ENCODE peak calls at places on chromosomes 4 and X, in ten cellular contexts. K is GM13976, G is endodermal cell, Q is HEK293T, E is NCI-H1417, X is T-helper 9 cell, O is astrocyte of the spinal cord, Y is Right ventricle myocardium superior, H is osteocyte, D is activated gamma-delta T cell treated with Interleukin-2 at 50 U/mL for 16 hours. S is an unnamed sample.

GRCh38 chr4:143391895-143392294 is 55.2 kb downstream of the GAB1 start:
- DNase-seq in K (no peak), G (no peak), Q (no peak), E (no peak), X (no peak), O (peak; percentile 26), Y (no peak), H (no peak), D (no peak), S (no peak)

GRCh38 chr4:85825937-85826678 is 351.2 kb downstream of the ARHGAP24 start:
- DNase-seq in K (no peak), G (peak; percentile 71), Q (peak; percentile 51), E (peak; percentile 16), X (no peak), O (peak; percentile 66), Y (no peak), H (no peak), D (no peak), S (peak; percentile 16)

GRCh38 chr4:27050731-27051130 is 190.1 kb downstream of the STIM2 start:
- DNase-seq in K (no peak), G (peak; percentile 31), Q (no peak), E (no peak), X (no peak), O (no peak), Y (no peak), H (peak; percentile 19), D (no peak), S (no peak)

GRCh38 chrX:148867596-148867995 is 367.2 kb downstream of the AFF2 start:
- DNase-seq in K (no peak), G (no peak), Q (no peak), E (no peak), X (no peak), O (no peak), Y (no peak), H (no peak), D (no peak), S (no peak)

GRCh38 chr4:140556372-140557085 is 12.2 kb downstream of the UCP1 start:
- DNase-seq in K (peak; percentile 61), G (no peak), Q (no peak), E (no peak), X (no peak), O (no peak), Y (no peak), H (no peak), D (no peak), S (no peak)

GRCh38 chrX:98731821-98732220 is 1678.3 kb downstream of the PCDH19 start:
- DNase-seq in K (no peak), G (no peak), Q (no peak), E (no peak), X (no peak), O (no peak), Y (no peak), H (no peak), D (no peak), S (no peak)

GRCh38 chr4:2742081-2742822 is 13.9 kb downstream of the TNIP2 start:
- DNase-seq in K (no peak), G (no peak), Q (no peak), E (no peak), X (no peak), O (no peak), Y (no peak), H (no peak), D (no peak), S (no peak)

GRCh38 chr4:67575232-67575888 is 16.8 kb downstream of the STAP1 start:
- DNase-seq in K (peak; percentile 46), G (no peak), Q (peak; percentile 27), E (no peak), X (no peak), O (no peak), Y (no peak), H (no peak), D (no peak), S (peak; percentile 23)

GRCh38 chr4:98470831-98471230 is 187.6 kb downstream of the TSPAN5 start:
- DNase-seq in K (no peak), G (no peak), Q (no peak), E (no peak), X (no peak), O (peak; percentile 94), Y (no peak), H (no peak), D (no peak), S (no peak)

GRCh38 chrX:56231706-56232105 is 450 bp upstream of the KLF8 start:
- DNase-seq in K (no peak), G (peak; percentile 70), Q (no peak), E (no peak), X (no peak), O (no peak), Y (no peak), H (no peak), D (no peak), S (no peak)

GRCh38 chr4:121668368-121669162 is 28.2 kb downstream of the ANXA5 start:
- DNase-seq in K (no peak), G (no peak), Q (no peak), E (no peak), X (no peak), O (peak; percentile 98), Y (no peak), H (no peak), D (no peak), S (no peak)

GRCh38 chr4:6469144-6469543 is 3.3 kb downstream of the PPP2R2C start:
- DNase-seq in K (peak; percentile 6), G (peak; percentile 17), Q (no peak), E (no peak), X (no peak), O (no peak), Y (no peak), H (peak; percentile 21), D (no peak), S (no peak)

GRCh38 chr4:29081230-29081955 is 1638.8 kb upstream of the PCDH7 start:
- DNase-seq in K (no peak), G (no peak), Q (no peak), E (peak; percentile 3), X (no peak), O (peak; percentile 29), Y (no peak), H (no peak), D (no peak), S (no peak)

GRCh38 chr4:7876096-7876993 is 63.3 kb downstream of the AFAP1 start:
- DNase-seq in K (no peak), G (peak; percentile 83), Q (peak; percentile 33), E (no peak), X (peak; percentile 13), O (peak; percentile 58), Y (no peak), H (no peak), D (peak; percentile 26), S (no peak)

GRCh38 chr4:122456228-122457106 is at the start of gene IL2:
- DNase-seq in K (no peak), G (no peak), Q (no peak), E (peak; percentile 11), X (no peak), O (no peak), Y (no peak), H (no peak), D (no peak), S (no peak)

GRCh38 chr4:2059726-2060577 is 825 bp downstream of the NAT8L start:
- DNase-seq in K (no peak), G (no peak), Q (peak; percentile 55), E (peak; percentile 66), X (no peak), O (no peak), Y (peak; percentile 24), H (no peak), D (no peak), S (no peak)

GRCh38 chrX:114077773-114078172 is 506.1 kb upstream of the HTR2C start:
- DNase-seq in K (no peak), G (no peak), Q (no peak), E (no peak), X (no peak), O (no peak), Y (no peak), H (no peak), D (no peak), S (no peak)

GRCh38 chrX:137479394-137479793 is 86.5 kb upstream of the ZIC3 start:
- DNase-seq in K (no peak), G (no peak), Q (no peak), E (peak; percentile 8), X (no peak), O (no peak), Y (no peak), H (no peak), D (no peak), S (no peak)

GRCh38 chrX:155216940-155217450 is 735 bp downstream of the VBP1 start:
- DNase-seq in K (no peak), G (peak; percentile 50), Q (peak; percentile 21), E (no peak), X (no peak), O (no peak), Y (no peak), H (no peak), D (no peak), S (peak; percentile 79)

GRCh38 chr4:48173055-48173991 is 39.3 kb upstream of the TXK start:
- DNase-seq in K (peak; percentile 9), G (peak; percentile 68), Q (no peak), E (no peak), X (no peak), O (peak; percentile 88), Y (no peak), H (no peak), D (no peak), S (no peak)

S was measured in NCI-H526.